ENCODE peak calls at places on chromosomes 16 and 17, in seven cellular contexts. H is esophagus squamous epithelium; Y is NCI-H187; C is stimulated activated naive B cell treated with anti-CD40 and anti-IgM and Interleukin-4, amounts not matched to agents 10 μg/mL and 1 μg/mL and 100 μg/mL, for 72 hours; W is fibroblast of pulmonary artery; R is retinal pigment epithelial cell; F is retina. S is an unnamed sample.

GRCh38 chr16:7596285-7596684 is 263.6 kb downstream of the RBFOX1 start:
- DNase-seq in H (no peak), Y (no peak), C (no peak), W (no peak), R (no peak), F (no peak), S (no peak)

GRCh38 chr17:20993863-20994778 is 48.7 kb downstream of the USP22 start:
- DNase-seq in H (no peak), Y (no peak), C (no peak), W (no peak), R (no peak), F (no peak), S (no peak)

GRCh38 chr16:12425134-12425941 is 378.3 kb downstream of the CPPED1 start:
- DNase-seq in H (no peak), Y (no peak), C (no peak), W (no peak), R (no peak), F (no peak), S (no peak)

GRCh38 chr17:67489273-67489672 is 112.2 kb downstream of the PITPNC1 start:
- DNase-seq in H (no peak), Y (no peak), C (peak; percentile 13), W (no peak), R (no peak), F (no peak), S (no peak)

GRCh38 chr17:81387235-81388060 is 7.8 kb upstream of the BAHCC1 start:
- DNase-seq in H (no peak), Y (no peak), C (peak; percentile 58), W (peak; percentile 63), R (no peak), F (peak; percentile 81), S (no peak)

GRCh38 chr16:89505204-89506112 is 2.7 kb upstream of the SPG7 start:
- DNase-seq in H (peak; percentile 74), Y (no peak), C (peak; percentile 83), W (peak; percentile 96), R (peak; percentile 79), F (peak; percentile 9), S (no peak)

GRCh38 chr17:82006468-82007227 is 16.0 kb downstream of the CENPX start:
- DNase-seq in H (no peak), Y (no peak), C (no peak), W (peak; percentile 62), R (no peak), F (no peak), S (no peak)

GRCh38 chr17:76911299-76912007 is 43.2 kb downstream of the MGAT5B start:
- DNase-seq in H (no peak), Y (no peak), C (no peak), W (no peak), R (no peak), F (peak; percentile 35), S (no peak)

GRCh38 chr17:52048503-52048902 is 110.0 kb downstream of the CA10 start:
- DNase-seq in H (no peak), Y (no peak), C (no peak), W (no peak), R (no peak), F (no peak), S (no peak)

GRCh38 chr17:35540589-35541404 is 3.3 kb upstream of the SLFN12L start:
- DNase-seq in H (peak; percentile 16), Y (no peak), C (peak; percentile 47), W (peak; percentile 50), R (no peak), F (no peak), S (no peak)

GRCh38 chr17:81794509-81794908 is 9.4 kb upstream of the GCGR start:
- DNase-seq in H (no peak), Y (no peak), C (no peak), W (peak; percentile 14), R (no peak), F (no peak), S (no peak)

GRCh38 chr17:35808240-35808961 is 883 bp upstream of the TAF15 start:
- DNase-seq in H (no peak), Y (no peak), C (no peak), W (no peak), R (no peak), F (no peak), S (no peak)

S was measured in NCI-H1436 treated with DMSO at 0.1 percent for 48 hours.